ENCODE peak calls at places on chromosomes 13 and 19, in seven cellular contexts. P is mesenchymal stem cell, J is IMR-90, O is mesendoderm, T is neuronal stem cell, N is H1, W is trophoblast cell. S is an unnamed sample.
A peak's percentile ranks its signal among the peaks of the same experiment; 100 is the strongest.

GRCh38 chr13:61954092-61954491 is 538.4 kb upstream of the PCDH20 start:
- DNase-seq in P (peak; percentile 18), J (peak; percentile 0), O (peak; percentile 59), T (peak; percentile 17), N (no peak), W (no peak), S (no peak)

GRCh38 chr13:67048793-67049150 is 181.4 kb downstream of the PCDH9 start:
- DNase-seq in P (peak; percentile 74), J (peak; percentile 82), O (peak; percentile 4), T (no peak), N (no peak), W (no peak), S (no peak)

GRCh38 chr13:63307239-63307638 is 1891.6 kb upstream of the PCDH20 start:
- DNase-seq in P (no peak), J (no peak), O (no peak), T (no peak), N (no peak), W (no peak), S (no peak)

GRCh38 chr13:24161010-24161775 is 673 bp downstream of the SPATA13 start:
- DNase-seq in P (no peak), J (no peak), O (peak; percentile 44), T (no peak), N (peak; percentile 75), W (no peak), S (peak; percentile 51)

GRCh38 chr13:49190901-49191300 is 29.2 kb upstream of the MLNR start:
- DNase-seq in P (no peak), J (no peak), O (no peak), T (no peak), N (no peak), W (no peak), S (no peak)

GRCh38 chr19:49786432-49786831 is 19.6 kb downstream of the AP2A1 start:
- DNase-seq in P (peak; percentile 41), J (peak; percentile 53), O (peak; percentile 57), T (no peak), N (no peak), W (peak; percentile 13), S (no peak)

GRCh38 chr13:111227405-111227804 is 93.0 kb upstream of the TEX29 start:
- DNase-seq in P (no peak), J (peak; percentile 52), O (no peak), T (no peak), N (no peak), W (no peak), S (no peak)

GRCh38 chr19:2251577-2252480 is 2.7 kb downstream of the AMH start:
- DNase-seq in P (no peak), J (no peak), O (no peak), T (no peak), N (peak; percentile 65), W (no peak), S (no peak)

GRCh38 chr19:48635263-48635965 is 1.8 kb downstream of the DBP start:
- DNase-seq in P (no peak), J (no peak), O (no peak), T (peak; percentile 58), N (peak; percentile 84), W (peak; percentile 43), S (peak; percentile 74)

GRCh38 chr13:45798851-45799250 is 52.7 kb downstream of the SIAH3 start:
- DNase-seq in P (no peak), J (no peak), O (no peak), T (no peak), N (no peak), W (no peak), S (no peak)

GRCh38 chr13:58376775-58377174 is 745.2 kb downstream of the PCDH17 start:
- DNase-seq in P (no peak), J (no peak), O (no peak), T (no peak), N (no peak), W (no peak), S (no peak)

GRCh38 chr13:105272660-105273631 is 1262.5 kb downstream of the EFNB2 start:
- DNase-seq in P (peak; percentile 2), J (no peak), O (peak; percentile 36), T (no peak), N (no peak), W (no peak), S (peak; percentile 29)

GRCh38 chr13:109840201-109840892 is 54.0 kb upstream of the IRS2 start:
- DNase-seq in P (peak; percentile 52), J (peak; percentile 56), O (peak; percentile 40), T (peak; percentile 32), N (no peak), W (peak; percentile 36), S (no peak)

GRCh38 chr19:4795400-4795799 is 3.9 kb downstream of the FEM1A start:
- DNase-seq in P (no peak), J (peak; percentile 22), O (no peak), T (no peak), N (no peak), W (peak; percentile 9), S (no peak)

GRCh38 chr13:30107536-30108136 is 199.7 kb downstream of the KATNAL1 start:
- DNase-seq in P (peak; percentile 42), J (peak; percentile 84), O (peak; percentile 58), T (no peak), N (no peak), W (peak; percentile 99), S (no peak)

GRCh38 chr19:19372656-19373416 is 32.6 kb upstream of the GATAD2A start:
- DNase-seq in P (peak; percentile 63), J (peak; percentile 45), O (peak; percentile 51), T (no peak), N (no peak), W (peak; percentile 65), S (peak; percentile 72)

GRCh38 chr13:59960683-59961082 is 203.0 kb downstream of the DIAPH3 start:
- DNase-seq in P (no peak), J (no peak), O (no peak), T (no peak), N (no peak), W (no peak), S (no peak)
- H3K18ac ChIP-seq in P (no peak overlapping the region), J (no peak overlapping the region), O (no peak overlapping the region), T (no peak overlapping the region), N (no peak overlapping the region), W (no peak overlapping the region), S (no peak overlapping the region)

DNA sequence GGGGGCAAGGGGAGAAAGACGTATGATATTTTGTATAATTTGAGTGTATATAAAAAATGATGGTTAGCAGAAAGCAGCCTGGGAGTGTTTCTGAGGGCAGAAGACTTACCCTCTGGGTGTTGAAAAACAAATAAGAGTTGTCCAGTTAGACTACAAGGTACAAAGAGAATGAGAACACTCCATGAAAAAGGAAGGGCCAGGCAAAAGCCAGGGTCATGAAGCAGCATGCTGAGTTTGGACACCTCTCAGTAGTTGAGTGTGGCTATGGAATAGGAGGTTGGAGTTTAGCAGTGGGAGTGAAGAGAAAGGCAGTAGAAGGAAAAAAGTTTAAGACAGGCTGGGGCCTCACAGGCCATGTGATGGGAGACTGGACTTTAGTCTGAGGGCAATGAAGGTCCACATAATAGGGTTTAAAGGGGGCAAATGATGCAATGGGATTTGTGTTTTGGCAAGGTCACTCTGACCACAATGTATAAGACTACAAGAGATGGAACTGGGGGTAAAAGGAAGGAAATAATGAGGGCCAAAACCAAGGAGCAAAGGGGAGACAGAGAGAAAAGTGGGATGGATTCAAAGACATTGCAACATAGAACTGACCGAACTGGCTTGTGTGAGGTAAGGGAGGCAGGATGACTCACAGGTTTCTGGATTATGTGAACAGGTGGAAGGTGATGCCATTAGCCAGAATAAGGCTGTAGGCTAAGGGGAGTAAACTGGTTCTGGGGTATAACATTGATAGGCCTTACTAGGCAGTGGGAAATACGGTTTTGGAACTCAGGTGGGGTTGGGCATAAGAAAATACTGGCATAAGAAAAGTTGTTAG is 76.6 kb downstream of the SERP2 start:
- DNase-seq in P (no peak), J (no peak), O (no peak), T (no peak), N (no peak), W (peak; percentile 48), S (no peak)
- H3K4me2 ChIP-seq in P (no peak overlapping the region), J (no peak overlapping the region), O (no peak overlapping the region), T (no peak overlapping the region), N (no peak overlapping the region), W (no peak overlapping the region), S (no peak overlapping the region)

DNA sequence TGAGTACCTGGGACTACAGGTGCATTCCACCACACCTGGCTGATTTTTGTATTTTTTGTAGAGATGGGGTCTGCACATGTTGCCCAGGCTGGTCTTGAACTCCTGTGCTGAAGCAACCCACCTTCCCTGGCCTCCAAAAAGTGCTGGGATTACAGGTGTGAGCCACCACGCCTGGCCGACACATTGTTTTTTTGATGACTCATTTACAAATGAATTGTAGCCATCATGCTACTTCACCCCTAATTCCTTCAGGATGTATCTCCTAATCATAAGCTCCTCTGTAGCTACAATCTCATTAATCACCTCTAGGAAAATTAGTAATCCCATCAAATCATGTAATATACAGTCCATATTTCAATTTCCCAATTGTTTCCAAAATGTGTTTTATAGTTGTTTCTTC is 17.9 kb downstream of the RELB start:
- DNase-seq in P (no peak), J (no peak), O (no peak), T (no peak), N (no peak), W (no peak), S (no peak)
- H4K8ac ChIP-seq in P (no peak overlapping the region), J (no peak overlapping the region), O (no peak overlapping the region), T (no peak overlapping the region), N (no peak overlapping the region), W (no peak overlapping the region), S (no peak overlapping the region)

DNA sequence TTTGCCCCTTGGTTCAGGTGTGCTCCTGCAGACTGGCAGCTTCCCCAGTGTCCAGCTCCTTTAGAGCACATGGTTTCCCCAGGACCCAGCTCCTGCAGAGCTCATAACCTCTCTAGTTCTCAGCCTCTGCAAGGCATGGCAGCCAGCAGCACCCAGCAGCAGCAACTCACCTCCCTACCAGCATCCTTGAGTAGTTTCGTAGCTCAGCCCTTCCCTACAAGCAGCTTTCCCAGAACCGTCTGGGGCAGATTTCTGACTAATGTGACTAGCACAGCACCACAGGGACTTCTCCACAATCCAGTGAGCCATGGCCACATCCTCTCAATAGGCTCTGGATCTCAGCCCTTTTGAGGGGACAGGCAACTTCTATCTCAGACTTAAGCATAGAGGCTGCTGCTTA is 14.1 kb upstream of the METTL21C start:
- DNase-seq in P (no peak), J (no peak), O (no peak), T (no peak), N (no peak), W (peak; percentile 90), S (no peak)
- H3K18ac ChIP-seq in P (no peak overlapping the region), J (no peak overlapping the region), O (no peak overlapping the region), T (peak overlapping the region; percentile 18), N (no peak overlapping the region), W (no peak overlapping the region), S (no peak overlapping the region)

S was measured in H9.